ENCODE peak calls at places on chromosomes 13 and 19, in nine cellular contexts. I is GM23338, N is spleen, F is HCT116, R is suprapubic skin, U is HepG2, W is breast epithelium, E is HL-60, P is transverse colon. A is an unnamed sample.

GRCh38 chr19:33797821-33798633 is 1.4 kb downstream of the KCTD15 start:
- DNase-seq in N (no peak), W (no peak), E (peak), R (no peak), I (peak), U (no peak), P (peak), F (no peak), A (no peak)

GRCh38 chr13:29847501-29847983 is 2.9 kb downstream of the UBL3 start:
- DNase-seq in R (no peak), U (peak), F (no peak), P (peak), E (peak), I (no peak), N (no peak), W (no peak), A (no peak)

GRCh38 chr19:33429891-33430673 is 56.6 kb downstream of the CEBPG start:
- DNase-seq in P (no peak), F (no peak), U (no peak), W (peak), N (peak), R (peak), E (no peak), I (no peak), A (no peak)

GRCh38 chr19:19566306-19566705 is 28.2 kb downstream of the CILP2 start:
- DNase-seq in R (no peak), W (no peak), U (no peak), I (no peak), F (no peak), E (no peak), P (no peak), N (no peak), A (no peak)

GRCh38 chr13:111184685-111185401 is 69.7 kb downstream of the ARHGEF7 start:
- DNase-seq in P (peak), I (no peak), U (no peak), R (no peak), N (peak), F (no peak), E (no peak), W (no peak), A (no peak)

GRCh38 chr13:46124531-46124966 is 19.7 kb upstream of the CPB2 start:
- DNase-seq in R (no peak), W (no peak), N (peak), F (no peak), I (no peak), E (peak), U (no peak), P (no peak), A (no peak)

GRCh38 chr13:29457299-29457698 is 138.2 kb downstream of the SLC7A1 start:
- DNase-seq in R (no peak), I (no peak), E (no peak), P (no peak), F (peak), W (no peak), U (no peak), N (no peak), A (no peak)

GRCh38 chr19:4456843-4457653 is 546 bp downstream of the UBXN6 start:
- DNase-seq in P (peak), W (no peak), R (peak), E (no peak), U (no peak), F (no peak), N (peak), I (peak), A (no peak)

GRCh38 chr19:19271828-19272599 is 1.1 kb downstream of the TM6SF2 start:
- DNase-seq in U (no peak), I (no peak), F (no peak), R (no peak), W (no peak), N (no peak), E (no peak), P (no peak), A (no peak)

GRCh38 chr13:44436589-44437337 is 63.1 kb downstream of the SERP2 start:
- DNase-seq in U (peak), E (peak), F (peak), I (peak), P (peak), R (peak), W (peak), N (peak), A (peak)

GRCh38 chr13:59771272-59771671 is 392.5 kb downstream of the DIAPH3 start:
- DNase-seq in W (no peak), U (peak), R (no peak), P (no peak), N (no peak), F (no peak), I (peak), E (no peak), A (no peak)

GRCh38 chr19:3270908-3271307 is 46.4 kb downstream of the CELF5 start:
- DNase-seq in R (no peak), U (peak), W (no peak), E (peak), F (peak), N (no peak), P (no peak), I (peak), A (no peak)

GRCh38 chr19:23070353-23070781 is 46.5 kb upstream of the ZNF730 start:
- DNase-seq in N (no peak), I (peak), F (no peak), E (no peak), P (peak), U (no peak), W (no peak), R (no peak), A (no peak)

GRCh38 chr13:24033527-24034302 is 126.8 kb upstream of the SPATA13 start:
- DNase-seq in W (no peak), F (no peak), U (no peak), R (no peak), N (no peak), P (no peak), E (no peak), I (no peak), A (no peak)

GRCh38 chr13:45860240-45860639 is 8.7 kb upstream of the SIAH3 start:
- DNase-seq in I (no peak), U (no peak), R (no peak), P (no peak), W (no peak), N (no peak), E (no peak), F (no peak), A (no peak)

GRCh38 chr13:34019870-34020269 is 201.9 kb downstream of the RFC3 start:
- DNase-seq in F (peak), U (peak), R (no peak), W (no peak), I (no peak), E (no peak), N (no peak), P (no peak), A (no peak)

GRCh38 chr19:9144920-9145319 is 4.7 kb downstream of the ZNF317 start:
- DNase-seq in I (no peak), P (no peak), W (no peak), F (no peak), E (no peak), U (no peak), N (no peak), R (no peak), A (no peak)

GRCh38 chr19:44903602-44904425 is 1.8 kb upstream of the APOE start:
- DNase-seq in R (no peak), N (peak), F (no peak), I (peak), P (peak), W (peak), U (peak), E (peak), A (no peak)

GRCh38 chr13:36907801-36908200 is 12.2 kb downstream of the SMAD9 start:
- DNase-seq in U (no peak), N (no peak), I (no peak), F (no peak), E (no peak), R (no peak), P (no peak), W (no peak), A (no peak)

GRCh38 chr19:19079571-19079970 is 15.8 kb downstream of the SLC25A42 start:
- DNase-seq in W (no peak), R (no peak), I (no peak), P (no peak), F (no peak), U (no peak), E (no peak), N (no peak), A (no peak)

GRCh38 chr13:50670847-50671542 is 172.5 kb downstream of the DLEU7 start:
- DNase-seq in I (no peak), N (no peak), W (no peak), U (no peak), F (no peak), E (no peak), R (no peak), P (no peak), A (no peak)

GRCh38 chr13:28475916-28476725 is 18.8 kb downstream of the FLT1 start:
- DNase-seq in P (no peak), R (no peak), N (no peak), U (no peak), F (peak), I (no peak), W (no peak), E (no peak), A (no peak)

GRCh38 chr19:18476507-18477041 is 38.6 kb upstream of the ISYNA1 start:
- DNase-seq in N (peak), R (no peak), P (no peak), F (no peak), E (no peak), W (no peak), I (no peak), U (no peak), A (no peak)

GRCh38 chr19:11198769-11199469 is 1.6 kb upstream of the KANK2 start:
- DNase-seq in N (no peak), P (no peak), F (no peak), W (no peak), E (no peak), R (no peak), U (no peak), I (no peak), A (no peak)

GRCh38 chr19:11200015-11200574 is 2.8 kb upstream of the KANK2 start:
- DNase-seq in W (no peak), F (no peak), I (no peak), U (no peak), N (no peak), E (no peak), R (no peak), P (no peak), A (no peak)

GRCh38 chr19:11198175-11198534 is 810 bp upstream of the KANK2 start:
- DNase-seq in U (no peak), P (no peak), R (no peak), W (no peak), F (no peak), E (no peak), N (no peak), I (no peak), A (no peak)

GRCh38 chr19:11200931-11201330 is 3.6 kb upstream of the KANK2 start:
- DNase-seq in E (no peak), P (no peak), I (no peak), R (no peak), N (no peak), F (no peak), U (no peak), W (no peak), A (no peak)

DNA sequence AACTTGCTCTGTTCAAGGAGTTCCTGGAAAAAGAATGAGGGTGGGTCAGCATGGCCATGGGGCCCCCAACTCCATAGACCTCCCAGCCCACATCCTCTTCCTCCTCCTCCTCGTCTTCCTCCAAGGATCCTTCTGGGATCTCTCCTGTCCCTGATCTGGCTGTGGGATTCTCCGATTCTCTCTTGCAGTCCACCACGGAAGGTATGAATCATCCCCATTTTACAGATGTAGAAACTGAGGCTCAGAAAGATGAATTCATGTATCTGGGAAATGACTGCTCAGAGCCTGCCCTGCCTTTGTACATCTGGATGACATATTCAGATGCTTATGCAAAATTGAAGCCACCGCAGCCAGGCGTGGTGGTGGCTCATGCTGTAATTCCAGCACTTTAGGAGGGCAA is 2.2 kb upstream of the KANK2 start:
- DNase-seq in F (no peak), E (no peak), N (no peak), U (no peak), P (no peak), R (no peak), W (no peak), I (no peak), A (no peak)
- H3K27ac ChIP-seq in F (peak), E (no peak), N (peak), U (no peak), P (peak), R (peak), W (peak), I (no peak), A (no peak)

DNA sequence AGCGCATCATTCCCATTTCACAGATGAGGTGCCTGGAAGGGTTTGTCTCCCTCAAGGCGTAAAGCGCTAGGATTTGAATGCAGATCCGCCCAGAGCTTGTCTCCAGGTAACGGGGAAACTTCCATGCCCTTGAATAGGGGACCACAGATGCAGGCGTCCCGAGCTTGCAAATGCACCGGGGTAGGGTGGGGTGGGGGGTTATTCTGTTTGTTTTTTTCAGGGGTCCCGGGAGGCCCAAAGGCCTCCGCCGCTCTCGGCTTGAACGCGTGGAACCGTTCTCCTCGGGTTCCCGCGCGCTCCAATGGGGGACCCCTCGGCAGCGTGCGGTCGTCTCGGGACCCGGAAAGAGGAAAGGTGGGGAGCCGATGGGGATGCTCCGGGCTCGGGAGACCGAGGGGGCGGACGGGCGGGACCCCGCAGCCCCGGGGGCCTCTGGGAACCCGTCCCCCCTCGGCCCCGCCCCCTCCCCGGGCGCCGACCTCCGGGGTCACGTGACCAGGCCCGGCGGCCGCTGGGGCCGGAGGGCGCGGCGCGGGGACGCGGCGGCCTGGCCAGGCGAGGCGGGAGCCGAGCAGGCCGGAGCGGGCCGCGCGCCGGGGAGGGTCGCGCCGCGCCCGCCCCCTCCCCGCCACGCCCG is at the start of gene PKN1:
- DNase-seq in R (no peak), N (peak), F (no peak), W (no peak), E (no peak), P (peak), U (no peak), I (peak), A (no peak)
- TF ChIP-seq POLR2AphosphoS5 in R (no peak), N (peak), F (peak), W (no peak), E (no peak), P (no peak), U (peak), I (peak), A (peak)

GRCh38 chr19:13002970-13003540 is 7.8 kb downstream of the NFIX start:
- DNase-seq in R (no peak), W (no peak), N (no peak), I (no peak), F (no peak), P (no peak), U (no peak), E (no peak), A (no peak)
- H3K27ac ChIP-seq in R (peak), W (peak), N (no peak), I (no peak), F (no peak), P (peak), U (no peak), E (no peak), A (peak)

GRCh38 chr19:5697890-5698634 is 8.0 kb downstream of the RPL36 start:
- DNase-seq in U (no peak), P (no peak), W (no peak), E (no peak), N (no peak), F (no peak), I (peak), R (peak), A (no peak)

GRCh38 chr19:5697022-5697889 is 7.2 kb downstream of the RPL36 start:
- DNase-seq in F (no peak), N (peak), R (no peak), E (no peak), U (no peak), P (no peak), W (no peak), I (peak), A (no peak)

GRCh38 chr19:5700455-5701092 is 10.5 kb downstream of the RPL36 start:
- DNase-seq in W (no peak), N (no peak), P (no peak), R (peak), U (no peak), E (no peak), I (peak), F (no peak), A (no peak)

GRCh38 chr19:5696196-5697021 is 6.3 kb downstream of the RPL36 start:
- DNase-seq in U (no peak), F (no peak), E (no peak), R (no peak), W (no peak), P (no peak), I (peak), N (peak), A (no peak)

DNA sequence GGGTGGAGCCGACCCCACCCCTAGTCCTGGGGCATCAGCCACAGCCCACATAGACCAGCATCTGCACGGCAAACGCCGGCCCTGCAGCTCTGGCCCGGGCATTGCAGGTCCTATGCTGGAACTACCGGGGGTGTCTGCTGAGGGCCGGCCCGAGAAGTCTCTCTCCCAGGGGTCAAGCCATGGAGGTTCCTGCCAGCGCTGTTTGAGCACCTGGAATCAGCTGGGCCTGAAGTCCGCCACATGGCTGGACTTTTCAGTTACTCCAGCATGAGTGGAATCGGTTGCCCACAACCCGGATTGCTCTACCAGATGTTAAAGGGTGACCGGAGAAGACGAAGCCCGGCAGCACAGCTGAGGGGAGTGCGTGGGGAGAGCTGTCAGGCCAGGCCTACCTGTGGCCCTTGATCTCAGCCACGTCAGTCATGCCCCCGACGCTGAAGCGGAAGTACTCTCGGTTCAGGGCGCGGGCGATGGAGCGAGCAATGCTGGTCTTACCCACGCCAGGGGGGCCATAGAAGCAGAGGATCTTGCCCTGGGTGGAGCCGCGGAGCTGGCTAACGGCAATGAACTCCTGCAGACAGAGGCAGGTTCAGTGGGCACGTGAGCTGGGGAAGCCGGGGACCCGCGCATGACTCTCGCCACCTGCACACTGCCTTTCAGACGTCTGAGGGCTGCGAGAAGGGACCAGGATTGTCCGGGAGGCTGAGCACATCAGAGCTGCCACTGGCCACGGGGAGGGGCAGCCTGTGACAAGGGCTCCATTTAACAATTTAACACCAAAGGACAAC is 8.7 kb downstream of the RPL36 start:
- DNase-seq in N (no peak), P (no peak), F (no peak), R (no peak), I (peak), U (no peak), E (no peak), W (no peak), A (no peak)
- TF ChIP-seq POLR2AphosphoS5 in N (peak), P (no peak), F (no peak), R (no peak), I (no peak), U (no peak), E (peak), W (no peak), A (no peak)

GRCh38 chr13:32629313-32629712 is 43.1 kb downstream of the PDS5B start:
- DNase-seq in P (no peak), U (no peak), E (no peak), W (no peak), F (no peak), I (no peak), N (no peak), R (no peak), A (no peak)
- H3K27ac ChIP-seq in P (no peak), U (no peak), E (no peak), W (no peak), F (no peak), I (no peak), N (no peak), R (no peak), A (no peak)